ENCODE peak calls at places on chromosomes 6 and 20, in five cellular contexts. One of them, this sample, is unnamed.
A peak's percentile ranks its signal among the peaks of the same experiment; 100 is the strongest.

GRCh38 chr6:10771371-10771894 is 23.8 kb downstream of the TMEM14B start:
- ATAC-seq in upper lobe of left lung: no peak
- ATAC-seq in GM12878: no peak
- ATAC-seq in HepG2: no peak
- ATAC-seq in K562: peak; percentile 99
- ATAC-seq in this sample: no peak

GRCh38 chr6:34657307-34657978 is 39.1 kb downstream of the ILRUN start:
- ATAC-seq in HepG2: peak; percentile 89
- ATAC-seq in K562: peak; percentile 53
- ATAC-seq in upper lobe of left lung: peak; percentile 64
- ATAC-seq in GM12878: peak; percentile 10
- ATAC-seq in this sample: peak; percentile 83

GRCh38 chr6:157898640-157899039 is 75.6 kb downstream of the SNX9 start:
- ATAC-seq in HepG2: no peak
- ATAC-seq in K562: no peak
- ATAC-seq in GM12878: no peak
- ATAC-seq in upper lobe of left lung: no peak
- ATAC-seq in this sample: no peak

GRCh38 chr6:165889636-165890403 is 226.8 kb upstream of the PDE10A start:
- ATAC-seq in HepG2: peak; percentile 81
- ATAC-seq in K562: peak; percentile 78
- ATAC-seq in upper lobe of left lung: no peak
- ATAC-seq in GM12878: peak; percentile 59
- ATAC-seq in this sample: peak; percentile 49

GRCh38 chr6:5634525-5634924 is 372.2 kb downstream of the NRN1 start:
- ATAC-seq in K562: no peak
- ATAC-seq in HepG2: peak; percentile 47
- ATAC-seq in upper lobe of left lung: no peak
- ATAC-seq in GM12878: no peak
- ATAC-seq in this sample: no peak

GRCh38 chr20:13085275-13085674 is 76.5 kb downstream of the SPTLC3 start:
- ATAC-seq in upper lobe of left lung: no peak
- ATAC-seq in HepG2: no peak
- ATAC-seq in K562: no peak
- ATAC-seq in GM12878: no peak
- ATAC-seq in this sample: no peak

GRCh38 chr6:167778497-167779122 is 48.1 kb upstream of the AFDN start:
- ATAC-seq in upper lobe of left lung: peak; percentile 88
- ATAC-seq in GM12878: no peak
- ATAC-seq in HepG2: peak; percentile 43
- ATAC-seq in K562: peak; percentile 58
- ATAC-seq in this sample: no peak

GRCh38 chr6:145036848-145037567 is 698.3 kb downstream of the EPM2A start:
- ATAC-seq in K562: no peak
- ATAC-seq in HepG2: no peak
- ATAC-seq in GM12878: no peak
- ATAC-seq in upper lobe of left lung: no peak
- ATAC-seq in this sample: no peak

GRCh38 chr20:5989539-5989938 is 39.1 kb downstream of the MCM8 start:
- ATAC-seq in upper lobe of left lung: no peak
- ATAC-seq in K562: no peak
- ATAC-seq in GM12878: peak; percentile 52
- ATAC-seq in HepG2: peak; percentile 87
- ATAC-seq in this sample: no peak

GRCh38 chr20:38229376-38230252 is 30.9 kb downstream of the KIAA1755 start:
- ATAC-seq in K562: peak; percentile 45
- ATAC-seq in GM12878: peak; percentile 36
- ATAC-seq in HepG2: peak; percentile 49
- ATAC-seq in upper lobe of left lung: peak; percentile 17
- ATAC-seq in this sample: no peak

GRCh38 chr6:14241255-14242070 is 123.9 kb downstream of the CD83 start:
- ATAC-seq in HepG2: no peak
- ATAC-seq in upper lobe of left lung: no peak
- ATAC-seq in GM12878: peak; percentile 36
- ATAC-seq in K562: no peak
- ATAC-seq in this sample: no peak

GRCh38 chr20:59640267-59640666 is 35.9 kb downstream of the PHACTR3 start:
- ATAC-seq in K562: no peak
- ATAC-seq in GM12878: no peak
- ATAC-seq in upper lobe of left lung: peak; percentile 44
- ATAC-seq in HepG2: no peak
- ATAC-seq in this sample: no peak

GRCh38 chr20:17795449-17796095 is 95.8 kb downstream of the BANF2 start:
- ATAC-seq in GM12878: no peak
- ATAC-seq in upper lobe of left lung: no peak
- ATAC-seq in HepG2: peak; percentile 18
- ATAC-seq in K562: no peak
- ATAC-seq in this sample: peak; percentile 63

GRCh38 chr20:1427457-1428054 is 34.7 kb upstream of the FKBP1A start:
- ATAC-seq in upper lobe of left lung: no peak
- ATAC-seq in K562: peak; percentile 43
- ATAC-seq in GM12878: no peak
- ATAC-seq in HepG2: peak; percentile 56
- ATAC-seq in this sample: no peak

GRCh38 chr6:142927904-142928303 is 17.1 kb downstream of the HIVEP2 start:
- ATAC-seq in K562: no peak
- ATAC-seq in HepG2: no peak
- ATAC-seq in upper lobe of left lung: no peak
- ATAC-seq in GM12878: peak; percentile 53
- ATAC-seq in this sample: no peak

GRCh38 chr6:219641-220198 is 72.6 kb upstream of the DUSP22 start:
- ATAC-seq in GM12878: peak; percentile 28
- ATAC-seq in K562: peak; percentile 76
- ATAC-seq in HepG2: peak; percentile 78
- ATAC-seq in upper lobe of left lung: peak; percentile 65
- ATAC-seq in this sample: peak; percentile 39

GRCh38 chr6:119542037-119542436 is 192.5 kb upstream of the MAN1A1 start:
- ATAC-seq in HepG2: no peak
- ATAC-seq in upper lobe of left lung: no peak
- ATAC-seq in GM12878: no peak
- ATAC-seq in K562: peak; percentile 23
- ATAC-seq in this sample: no peak

GRCh38 chr6:50978631-50979030 is 160.0 kb downstream of the TFAP2B start:
- ATAC-seq in K562: no peak
- ATAC-seq in GM12878: peak; percentile 28
- ATAC-seq in HepG2: no peak
- ATAC-seq in upper lobe of left lung: no peak
- ATAC-seq in this sample: no peak

GRCh38 chr6:158667360-158667981 is 17.6 kb downstream of the SYTL3 start:
- ATAC-seq in GM12878: peak; percentile 62
- ATAC-seq in upper lobe of left lung: no peak
- ATAC-seq in K562: no peak
- ATAC-seq in HepG2: no peak
- ATAC-seq in this sample: no peak

GRCh38 chr6:132236744-132237143 is 164.5 kb downstream of the MOXD1 start:
- ATAC-seq in upper lobe of left lung: no peak
- ATAC-seq in K562: no peak
- ATAC-seq in GM12878: no peak
- ATAC-seq in HepG2: no peak
- ATAC-seq in this sample: no peak
- TF ChIP-seq EP300 in upper lobe of left lung: no peak
- TF ChIP-seq EP300 in K562: no peak
- TF ChIP-seq EP300 in GM12878: no peak
- TF ChIP-seq EP300 in HepG2: no peak
- TF ChIP-seq EP300 in this sample: no peak

DNA sequence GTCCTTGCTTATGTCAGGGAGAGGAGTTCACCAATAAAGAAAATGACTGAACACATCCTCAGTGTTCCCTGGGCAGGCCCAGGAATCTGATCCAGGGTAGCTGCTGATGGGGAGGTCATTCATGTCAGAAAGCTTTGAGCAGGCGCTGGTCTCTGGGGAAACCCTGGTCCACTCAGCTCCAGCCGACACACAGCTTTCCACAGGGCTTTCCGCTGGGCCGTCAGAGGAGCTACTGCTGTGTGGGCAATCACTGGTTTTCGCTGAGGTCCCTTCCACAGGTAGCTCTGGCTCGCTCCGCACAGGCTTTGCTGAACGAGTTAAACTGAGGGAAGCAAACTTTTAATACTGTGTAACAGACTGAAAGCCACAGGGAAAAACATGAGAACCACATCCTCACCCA is 17.5 kb upstream of the ANKRD60 start:
- ATAC-seq in upper lobe of left lung: no peak
- ATAC-seq in HepG2: no peak
- ATAC-seq in K562: no peak
- ATAC-seq in GM12878: no peak
- ATAC-seq in this sample: no peak
- H3K36me3 ChIP-seq in upper lobe of left lung: peaks cover 92% of the 10 kb centered on the region
- H3K36me3 ChIP-seq in HepG2: no peaks in the 10 kb centered on the region
- H3K36me3 ChIP-seq in K562: peaks cover 27% of the 10 kb centered on the region
- H3K36me3 ChIP-seq in GM12878: peaks cover 9% of the 10 kb centered on the region
- H3K36me3 ChIP-seq in this sample: no peaks in the 10 kb centered on the region

GRCh38 chr20:47063407-47063806 is 168.8 kb downstream of the EYA2 start:
- ATAC-seq in upper lobe of left lung: no peak
- ATAC-seq in GM12878: no peak
- ATAC-seq in HepG2: no peak
- ATAC-seq in K562: no peak
- ATAC-seq in this sample: no peak
- TF ChIP-seq EP300 in upper lobe of left lung: no peak
- TF ChIP-seq EP300 in GM12878: no peak
- TF ChIP-seq EP300 in HepG2: no peak
- TF ChIP-seq EP300 in K562: no peak
- TF ChIP-seq EP300 in this sample: no peak

GRCh38 chr6:138979813-138980668 is 8.0 kb downstream of the REPS1 start:
- ATAC-seq in K562: no peak
- ATAC-seq in upper lobe of left lung: no peak
- ATAC-seq in HepG2: no peak
- ATAC-seq in GM12878: peak; percentile 74
- ATAC-seq in this sample: no peak
- H3K36me3 ChIP-seq in K562: no peaks in the 10 kb centered on the region
- H3K36me3 ChIP-seq in upper lobe of left lung: no peaks in the 10 kb centered on the region
- H3K36me3 ChIP-seq in HepG2: no peaks in the 10 kb centered on the region
- H3K36me3 ChIP-seq in GM12878: no peaks in the 10 kb centered on the region
- H3K36me3 ChIP-seq in this sample: no peaks in the 10 kb centered on the region

GRCh38 chr6:37171970-37172812 is 2.2 kb downstream of the PIM1 start:
- ATAC-seq in upper lobe of left lung: peak; percentile 74
- ATAC-seq in HepG2: peak; percentile 52
- ATAC-seq in K562: peak; percentile 12
- ATAC-seq in GM12878: peak; percentile 33
- ATAC-seq in this sample: peak; percentile 6
- TF ChIP-seq EP300 in upper lobe of left lung: no peak
- TF ChIP-seq EP300 in HepG2: peak; percentile 84
- TF ChIP-seq EP300 in K562: peak; percentile 67
- TF ChIP-seq EP300 in GM12878: no peak
- TF ChIP-seq EP300 in this sample: no peak

DNA sequence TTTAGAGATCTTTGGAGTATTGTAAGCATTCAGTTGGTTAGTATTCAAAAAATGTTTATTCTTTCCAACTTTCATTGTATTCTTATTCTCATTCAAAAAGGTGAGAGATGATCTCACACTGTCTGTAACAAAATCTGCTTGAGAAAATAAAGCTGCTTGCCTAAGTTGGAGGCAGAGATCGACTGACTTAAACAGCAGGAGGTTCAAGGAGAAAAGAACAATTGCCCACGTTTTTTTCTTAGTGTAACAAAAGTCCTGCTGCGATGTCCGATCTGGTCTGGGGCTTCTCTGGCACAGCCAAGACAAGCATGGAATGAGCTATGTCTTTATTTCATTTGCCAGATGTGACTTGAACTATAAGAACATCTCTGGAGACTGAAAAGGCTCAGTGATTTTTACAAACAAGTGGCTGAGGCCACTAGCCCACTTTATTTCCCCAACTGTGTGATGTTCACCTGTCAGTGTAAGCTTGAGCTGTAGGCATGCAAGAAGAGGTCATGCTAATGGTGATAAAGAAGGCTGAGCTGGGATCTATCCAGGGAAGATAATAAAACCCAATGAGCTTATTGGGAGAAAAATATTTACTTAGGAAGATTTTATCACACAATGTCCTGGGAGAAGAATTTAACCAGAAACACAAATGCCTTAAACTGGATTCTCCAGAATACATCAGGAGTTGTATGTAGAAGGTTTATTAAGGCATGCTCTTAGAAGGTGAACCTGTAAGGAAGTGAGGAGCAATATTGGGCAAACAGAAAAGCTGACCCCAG is 580.1 kb upstream of the BTBD3 start:
- ATAC-seq in GM12878: no peak
- ATAC-seq in upper lobe of left lung: no peak
- ATAC-seq in K562: no peak
- ATAC-seq in HepG2: no peak
- ATAC-seq in this sample: no peak
- H3K36me3 ChIP-seq in GM12878: no peaks in the 10 kb centered on the region
- H3K36me3 ChIP-seq in upper lobe of left lung: no peaks in the 10 kb centered on the region
- H3K36me3 ChIP-seq in K562: no peaks in the 10 kb centered on the region
- H3K36me3 ChIP-seq in HepG2: no peaks in the 10 kb centered on the region
- H3K36me3 ChIP-seq in this sample: no peaks in the 10 kb centered on the region

GRCh38 chr6:46113370-46113769 is 16.4 kb upstream of the ENPP4 start:
- ATAC-seq in GM12878: no peak
- ATAC-seq in upper lobe of left lung: no peak
- ATAC-seq in K562: no peak
- ATAC-seq in HepG2: no peak
- ATAC-seq in this sample: no peak
- TF ChIP-seq EP300 in GM12878: no peak
- TF ChIP-seq EP300 in upper lobe of left lung: no peak
- TF ChIP-seq EP300 in K562: no peak
- TF ChIP-seq EP300 in HepG2: no peak
- TF ChIP-seq EP300 in this sample: no peak

GRCh38 chr6:111462770-111463391 is 20.1 kb downstream of the REV3L start:
- ATAC-seq in HepG2: peak; percentile 63
- ATAC-seq in upper lobe of left lung: peak; percentile 74
- ATAC-seq in GM12878: peak; percentile 50
- ATAC-seq in K562: peak; percentile 77
- ATAC-seq in this sample: no peak

GRCh38 chr6:111458670-111459232 is 24.3 kb downstream of the REV3L start:
- ATAC-seq in K562: no peak
- ATAC-seq in upper lobe of left lung: no peak
- ATAC-seq in GM12878: no peak
- ATAC-seq in HepG2: no peak
- ATAC-seq in this sample: no peak

GRCh38 chr6:111456208-111456607 is 26.8 kb downstream of the REV3L start:
- ATAC-seq in K562: no peak
- ATAC-seq in GM12878: no peak
- ATAC-seq in upper lobe of left lung: no peak
- ATAC-seq in HepG2: no peak
- ATAC-seq in this sample: no peak

GRCh38 chr6:111464184-111464583 is 18.8 kb downstream of the REV3L start:
- ATAC-seq in HepG2: peak; percentile 82
- ATAC-seq in upper lobe of left lung: no peak
- ATAC-seq in GM12878: no peak
- ATAC-seq in K562: peak; percentile 9
- ATAC-seq in this sample: no peak

GRCh38 chr6:111461860-111462259 is 21.2 kb downstream of the REV3L start:
- ATAC-seq in GM12878: peak; percentile 75
- ATAC-seq in upper lobe of left lung: no peak
- ATAC-seq in HepG2: no peak
- ATAC-seq in K562: peak; percentile 17
- ATAC-seq in this sample: no peak
- H3K36me3 ChIP-seq in GM12878: peaks cover 3% of the 10 kb centered on the region
- H3K36me3 ChIP-seq in upper lobe of left lung: peaks cover 9% of the 10 kb centered on the region
- H3K36me3 ChIP-seq in HepG2: peaks cover 9% of the 10 kb centered on the region
- H3K36me3 ChIP-seq in K562: peaks cover 8% of the 10 kb centered on the region
- H3K36me3 ChIP-seq in this sample: peaks cover 8% of the 10 kb centered on the region

This sample was measured in gastroesophageal sphincter.